ENCODE peak calls at places on chromosomes 3 and 15, in seven cellular contexts. M, S, G, E, J, N and Z are unnamed samples.

GRCh38 chr15:96354731-96355560 is 24.4 kb downstream of the NR2F2 start:
- DNase-seq in M (peak; percentile 69), S (peak; percentile 92), G (no peak), E (peak; percentile 7), J (peak; percentile 88), N (peak; percentile 31), Z (peak; percentile 30)

GRCh38 chr3:56101576-56101975 is 366.7 kb downstream of the ERC2 start:
- DNase-seq in M (no peak), S (no peak), G (no peak), E (no peak), J (no peak), N (no peak), Z (no peak)

GRCh38 chr3:160127308-160127707 is 97.9 kb upstream of the C3orf80 start:
- DNase-seq in M (peak; percentile 32), S (no peak), G (no peak), E (no peak), J (peak; percentile 12), N (no peak), Z (no peak)

GRCh38 chr3:103532986-103533385 is 1098.2 kb downstream of the ZPLD1 start:
- DNase-seq in M (no peak), S (no peak), G (no peak), E (no peak), J (no peak), N (no peak), Z (no peak)

GRCh38 chr3:129662230-129662629 is 55.8 kb upstream of the PLXND1 start:
- DNase-seq in M (no peak), S (peak; percentile 31), G (no peak), E (no peak), J (peak; percentile 27), N (no peak), Z (no peak)

GRCh38 chr3:100609305-100609704 is at the start of gene ADGRG7:
- DNase-seq in M (no peak), S (no peak), G (no peak), E (no peak), J (no peak), N (no peak), Z (no peak)

GRCh38 chr15:70419046-70419445 is 321.3 kb upstream of the TLE3 start:
- DNase-seq in M (no peak), S (no peak), G (no peak), E (no peak), J (no peak), N (no peak), Z (no peak)

GRCh38 chr3:161406594-161407555 is 35.6 kb upstream of the SPTSSB start:
- DNase-seq in M (peak; percentile 81), S (no peak), G (no peak), E (peak; percentile 44), J (no peak), N (no peak), Z (no peak)

GRCh38 chr3:132283440-132283839 is 33.8 kb upstream of the ACP3 start:
- DNase-seq in M (no peak), S (peak; percentile 28), G (no peak), E (peak; percentile 15), J (no peak), N (no peak), Z (peak; percentile 59)

GRCh38 chr15:64656508-64656907 is 118.9 kb downstream of the RBPMS2 start:
- DNase-seq in M (no peak), S (no peak), G (no peak), E (no peak), J (no peak), N (no peak), Z (no peak)

GRCh38 chr3:97232635-97233034 is 418.2 kb downstream of the EPHA6 start:
- DNase-seq in M (peak; percentile 35), S (no peak), G (no peak), E (no peak), J (no peak), N (no peak), Z (peak; percentile 44)

GRCh38 chr15:66269326-66270090 is 16.0 kb upstream of the MEGF11 start:
- DNase-seq in M (peak; percentile 82), S (peak; percentile 44), G (peak; percentile 70), E (no peak), J (peak; percentile 68), N (peak; percentile 38), Z (peak; percentile 50)

GRCh38 chr3:63895422-63896189 is 16.6 kb downstream of the SCAANT1 start:
- DNase-seq in M (no peak), S (no peak), G (no peak), E (no peak), J (no peak), N (no peak), Z (no peak)

GRCh38 chr15:23073890-23074631 is 34.7 kb upstream of the TUBGCP5 start:
- DNase-seq in M (peak; percentile 57), S (no peak), G (no peak), E (no peak), J (no peak), N (no peak), Z (peak; percentile 4)

GRCh38 chr15:94119923-94120775 is 111.2 kb upstream of the MCTP2 start:
- DNase-seq in M (peak; percentile 86), S (peak; percentile 94), G (peak; percentile 82), E (peak; percentile 90), J (peak; percentile 76), N (peak; percentile 93), Z (peak; percentile 35)

GRCh38 chr3:51708216-51708845 is 1.5 kb downstream of the GRM2 start:
- DNase-seq in M (no peak), S (no peak), G (no peak), E (no peak), J (no peak), N (no peak), Z (no peak)

GRCh38 chr15:98146031-98146430 is 185.5 kb downstream of the ARRDC4 start:
- DNase-seq in M (no peak), S (no peak), G (no peak), E (no peak), J (no peak), N (no peak), Z (no peak)

GRCh38 chr3:52171577-52172261 is 17.5 kb upstream of the POC1A start:
- DNase-seq in M (peak; percentile 76), S (peak; percentile 85), G (peak; percentile 27), E (no peak), J (peak; percentile 36), N (no peak), Z (peak; percentile 19)

GRCh38 chr15:95300958-95301357 is 1029.5 kb upstream of the NR2F2 start:
- DNase-seq in M (peak; percentile 76), S (peak; percentile 60), G (no peak), E (no peak), J (peak; percentile 72), N (no peak), Z (no peak)

GRCh38 chr3:12708584-12709192 is 44.8 kb upstream of the RAF1 start:
- DNase-seq in M (peak; percentile 95), S (peak; percentile 96), G (no peak), E (no peak), J (peak; percentile 94), N (no peak), Z (peak; percentile 56)

GRCh38 chr15:35697549-35698299 is 151.8 kb upstream of the DPH6 start:
- DNase-seq in M (peak; percentile 58), S (peak; percentile 35), G (no peak), E (no peak), J (peak; percentile 85), N (peak; percentile 24), Z (peak; percentile 58)

GRCh38 chr3:37423825-37424224 is 249.4 kb upstream of the LRRFIP2 start:
- DNase-seq in M (no peak), S (no peak), G (no peak), E (no peak), J (no peak), N (no peak), Z (no peak)

DNA sequence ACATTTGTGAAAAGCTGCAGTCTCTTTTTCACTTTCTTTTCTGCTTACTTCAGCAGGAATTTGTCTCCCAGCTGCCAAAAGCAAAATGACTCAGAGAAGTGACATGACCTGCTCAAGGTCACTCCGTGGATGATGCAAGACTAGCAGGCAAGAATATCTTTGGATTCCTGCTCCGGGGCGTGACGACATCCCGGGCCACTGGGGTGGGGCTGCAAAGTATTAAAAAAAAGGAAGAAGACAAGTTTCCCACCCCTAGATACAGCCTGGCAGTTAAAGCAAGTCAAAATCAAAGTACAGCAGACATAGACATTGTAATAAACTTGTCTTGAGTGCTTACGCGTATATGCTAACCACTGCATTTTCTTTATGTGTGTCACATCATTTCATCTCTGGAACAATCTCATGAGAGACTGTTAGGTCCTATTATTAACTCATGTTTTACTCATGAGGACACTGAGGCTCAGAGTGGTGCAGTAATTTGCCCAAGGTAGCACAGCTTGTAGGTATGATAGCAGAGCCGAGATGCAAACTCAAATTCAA is 485.2 kb upstream of the PROK2 start:
- DNase-seq in M (peak; percentile 72), S (peak; percentile 97), G (peak; percentile 23), E (peak; percentile 65), J (peak; percentile 95), N (no peak), Z (peak; percentile 33)
- H3K4me2 ChIP-seq in M (no peak overlapping the region), S (peak overlapping the region; percentile 50), G (peak overlapping the region; percentile 4), E (peak overlapping the region; percentile 23), J (peak overlapping the region; percentile 62), N (no peak overlapping the region), Z (peak overlapping the region; percentile 47)

GRCh38 chr15:41251411-41251810 is 20.3 kb downstream of the CHP1 start:
- DNase-seq in M (no peak), S (no peak), G (no peak), E (no peak), J (no peak), N (no peak), Z (no peak)
- H3K4me2 ChIP-seq in M (no peak overlapping the region), S (no peak overlapping the region), G (peak overlapping the region; percentile 25), E (no peak overlapping the region), J (no peak overlapping the region), N (no peak overlapping the region), Z (no peak overlapping the region)

GRCh38 chr3:180049391-180049790 is 12.7 kb upstream of the PEX5L start:
- DNase-seq in M (no peak), S (no peak), G (no peak), E (no peak), J (no peak), N (no peak), Z (no peak)

GRCh38 chr3:180048108-180048507 is 11.4 kb upstream of the PEX5L start:
- DNase-seq in M (no peak), S (no peak), G (no peak), E (no peak), J (no peak), N (no peak), Z (no peak)

GRCh38 chr3:180048840-180049239 is 12.1 kb upstream of the PEX5L start:
- DNase-seq in M (peak; percentile 47), S (no peak), G (no peak), E (no peak), J (peak; percentile 77), N (no peak), Z (no peak)
- H3K4me2 ChIP-seq in M (no peak overlapping the region), S (no peak overlapping the region), G (no peak overlapping the region), E (no peak overlapping the region), J (no peak overlapping the region), N (no peak overlapping the region), Z (no peak overlapping the region)

GRCh38 chr3:149957352-149958140 is 13.1 kb downstream of the PFN2 start:
- DNase-seq in M (no peak), S (no peak), G (no peak), E (no peak), J (no peak), N (no peak), Z (no peak)

GRCh38 chr3:149955449-149955848 is 15.2 kb downstream of the PFN2 start:
- DNase-seq in M (peak; percentile 16), S (peak; percentile 63), G (no peak), E (no peak), J (no peak), N (no peak), Z (no peak)

GRCh38 chr3:149954812-149955211 is 15.9 kb downstream of the PFN2 start:
- DNase-seq in M (no peak), S (peak; percentile 19), G (no peak), E (no peak), J (no peak), N (no peak), Z (no peak)

GRCh38 chr3:149959443-149959842 is 11.3 kb downstream of the PFN2 start:
- DNase-seq in M (peak; percentile 72), S (peak; percentile 23), G (no peak), E (no peak), J (no peak), N (no peak), Z (no peak)

GRCh38 chr3:149958171-149958796 is 12.4 kb downstream of the PFN2 start:
- DNase-seq in M (peak; percentile 33), S (peak; percentile 31), G (no peak), E (no peak), J (no peak), N (no peak), Z (no peak)
- H3K4me2 ChIP-seq in M (no peak overlapping the region), S (no peak overlapping the region), G (no peak overlapping the region), E (no peak overlapping the region), J (no peak overlapping the region), N (no peak overlapping the region), Z (no peak overlapping the region)